ENCODE peak calls at places on chromosomes 4 and X, in four cellular contexts. P, K, C and A are unnamed samples.
A peak's percentile ranks its signal among the peaks of the same experiment; 100 is the strongest.

GRCh38 chrX:10077425-10078188 is 79.2 kb upstream of the CLCN4 start:
- DNase-seq in P (no peak), K (peak; percentile 41), C (peak; percentile 54), A (peak; percentile 6)

GRCh38 chrX:155612312-155613224 is at the start of gene TMLHE:
- DNase-seq in P (peak; percentile 61), K (peak; percentile 53), C (peak; percentile 46), A (peak; percentile 33)

GRCh38 chr4:158129649-158130048 is 43.2 kb downstream of the GASK1B start:
- DNase-seq in P (no peak), K (no peak), C (peak; percentile 52), A (no peak)

GRCh38 chr4:13452927-13453579 is 31.1 kb downstream of the RAB28 start:
- DNase-seq in P (no peak), K (peak; percentile 26), C (no peak), A (no peak)

GRCh38 chr4:173528378-173529321 is 1.4 kb downstream of the HAND2 start:
- DNase-seq in P (peak; percentile 66), K (no peak), C (peak; percentile 56), A (no peak)

GRCh38 chrX:78118628-78119027 is 14.6 kb downstream of the PGK1 start:
- DNase-seq in P (no peak), K (no peak), C (no peak), A (no peak)

GRCh38 chr4:185275501-185275900 is 66.1 kb downstream of the SNX25 start:
- DNase-seq in P (no peak), K (no peak), C (peak; percentile 43), A (no peak)

GRCh38 chr4:31016322-31017061 is 296.3 kb downstream of the PCDH7 start:
- DNase-seq in P (peak; percentile 36), K (no peak), C (no peak), A (no peak)

GRCh38 chr4:169826634-169827187 is 69.0 kb upstream of the HPF1 start:
- DNase-seq in P (no peak), K (no peak), C (no peak), A (no peak)

GRCh38 chr4:141686146-141686775 is 49.9 kb downstream of the IL15 start:
- DNase-seq in P (no peak), K (no peak), C (peak; percentile 90), A (no peak)

GRCh38 chr4:71616168-71616811 is 167.6 kb downstream of the GC start:
- DNase-seq in P (no peak), K (no peak), C (no peak), A (no peak)

GRCh38 chr4:163191999-163192398 is 25.3 kb upstream of the NAF1 start:
- DNase-seq in P (no peak), K (no peak), C (peak; percentile 7), A (peak; percentile 39)

GRCh38 chr4:149987330-149987751 is 90.9 kb upstream of the DCLK2 start:
- DNase-seq in P (no peak), K (no peak), C (peak; percentile 48), A (no peak)

GRCh38 chr4:23934915-23935314 is 45.1 kb upstream of the PPARGC1A start:
- DNase-seq in P (no peak), K (no peak), C (peak; percentile 95), A (no peak)

GRCh38 chr4:36165256-36166005 is 78.9 kb downstream of the ARAP2 start:
- DNase-seq in P (no peak), K (no peak), C (peak; percentile 11), A (no peak)

GRCh38 chrX:118654331-118654730 is 73.1 kb upstream of the IL13RA1 start:
- DNase-seq in P (no peak), K (no peak), C (no peak), A (no peak)

GRCh38 chr4:4681651-4682050 is 139.8 kb upstream of the STX18 start:
- DNase-seq in P (no peak), K (no peak), C (no peak), A (no peak)

GRCh38 chr4:32106767-32107166 is 1386.6 kb downstream of the PCDH7 start:
- DNase-seq in P (no peak), K (no peak), C (no peak), A (no peak)

GRCh38 chr4:83231620-83232056 is 53.0 kb downstream of the COQ2 start:
- DNase-seq in P (no peak), K (peak; percentile 37), C (peak; percentile 38), A (peak; percentile 65)

GRCh38 chr4:5716391-5716790 is 5.4 kb downstream of the EVC start:
- DNase-seq in P (no peak), K (no peak), C (no peak), A (no peak)

GRCh38 chrX:138711399-138712347 is at the start of gene FGF13:
- DNase-seq in P (peak; percentile 79), K (no peak), C (peak; percentile 2), A (no peak)

DNA sequence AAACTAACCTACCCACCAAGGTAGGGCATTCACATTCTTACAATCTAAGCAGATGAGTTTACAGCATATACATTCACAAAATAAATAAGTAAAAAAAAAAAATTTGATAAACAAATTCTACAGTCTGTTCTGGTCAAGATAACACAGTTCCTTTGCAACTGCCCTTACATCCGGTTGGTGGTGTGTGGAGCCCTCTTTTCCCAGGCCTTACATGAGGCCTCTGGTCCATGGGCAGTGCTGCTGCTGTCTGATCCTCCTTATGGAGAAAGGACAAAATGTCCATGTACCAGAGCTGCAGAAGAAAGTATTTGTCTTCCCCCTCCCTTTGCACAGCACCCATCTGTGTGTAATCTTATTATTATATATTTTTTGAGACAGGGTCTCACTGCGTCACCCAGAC is 2.2 kb upstream of the SEPTIN11 start:
- DNase-seq in P (no peak), K (no peak), C (no peak), A (no peak)
- H3K4me3 ChIP-seq in P (no peak overlapping the region), K (no peak overlapping the region), C (no peak overlapping the region), A (no peak overlapping the region)

GRCh38 chr4:100189820-100190642 is at the start of gene DDIT4L:
- DNase-seq in P (peak; percentile 77), K (no peak), C (peak; percentile 40), A (no peak)

GRCh38 chr4:100188829-100189228 is 1.4 kb downstream of the DDIT4L start:
- DNase-seq in P (no peak), K (no peak), C (no peak), A (no peak)

GRCh38 chr4:100187781-100188180 is 2.5 kb downstream of the DDIT4L start:
- DNase-seq in P (no peak), K (no peak), C (no peak), A (no peak)

DNA sequence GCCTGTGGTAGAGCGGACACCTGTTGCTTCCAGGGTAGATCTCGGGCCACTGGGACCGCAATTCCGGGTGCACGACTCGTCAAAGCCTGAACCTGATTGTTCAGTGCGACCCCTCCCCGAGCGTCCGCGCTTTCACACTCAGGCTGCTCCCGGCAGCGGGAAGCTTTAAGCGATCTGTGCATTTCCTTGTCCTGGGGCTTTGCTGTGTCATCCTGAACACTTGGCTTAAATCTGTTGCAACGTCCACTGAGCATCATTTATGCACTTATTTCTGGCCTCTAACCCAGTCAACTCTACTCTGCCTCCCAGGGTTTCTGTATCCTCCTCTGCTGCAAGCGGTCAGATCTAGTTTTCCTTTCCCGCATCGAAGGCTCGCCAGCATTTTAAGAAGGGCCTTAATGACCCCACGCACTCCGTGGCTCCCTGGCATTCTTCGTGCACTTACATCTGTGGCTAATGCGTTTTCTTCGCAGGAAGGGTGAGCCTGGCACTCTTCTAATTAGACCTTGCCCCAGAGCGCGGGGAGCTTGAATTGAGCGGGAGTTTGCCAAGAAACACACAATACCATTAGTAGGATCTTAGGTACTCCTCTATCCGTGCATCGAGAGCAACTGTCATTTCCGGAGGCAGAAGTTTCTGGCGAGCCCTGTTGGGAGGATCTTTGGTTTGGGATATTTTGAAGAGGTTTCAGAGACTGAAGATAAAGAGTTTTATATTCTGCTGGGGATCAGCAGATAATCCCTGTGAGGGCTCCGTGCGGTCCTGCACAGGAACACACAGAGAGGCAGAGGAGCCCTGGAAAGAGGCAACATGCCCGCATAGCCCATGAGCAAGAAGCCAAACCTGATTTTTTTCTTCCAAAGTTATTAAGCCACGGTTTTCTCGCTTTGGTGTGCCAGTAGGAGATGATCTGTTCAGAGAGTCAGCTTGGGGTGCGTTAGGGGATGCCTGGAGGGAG is 654 bp upstream of the DDIT4L start:
- DNase-seq in P (peak; percentile 59), K (no peak), C (peak; percentile 79), A (no peak)
- H3K4me3 ChIP-seq in P (peak overlapping the region; percentile 82), K (peak overlapping the region; percentile 17), C (peak overlapping the region; percentile 55), A (no peak overlapping the region)

GRCh38 chr4:2393353-2394270 is 24.8 kb downstream of the ZFYVE28 start:
- DNase-seq in P (peak; percentile 79), K (peak; percentile 17), C (no peak), A (no peak)
- H3K4me3 ChIP-seq in P (peak overlapping the region; percentile 20), K (no peak overlapping the region), C (no peak overlapping the region), A (no peak overlapping the region)

DNA sequence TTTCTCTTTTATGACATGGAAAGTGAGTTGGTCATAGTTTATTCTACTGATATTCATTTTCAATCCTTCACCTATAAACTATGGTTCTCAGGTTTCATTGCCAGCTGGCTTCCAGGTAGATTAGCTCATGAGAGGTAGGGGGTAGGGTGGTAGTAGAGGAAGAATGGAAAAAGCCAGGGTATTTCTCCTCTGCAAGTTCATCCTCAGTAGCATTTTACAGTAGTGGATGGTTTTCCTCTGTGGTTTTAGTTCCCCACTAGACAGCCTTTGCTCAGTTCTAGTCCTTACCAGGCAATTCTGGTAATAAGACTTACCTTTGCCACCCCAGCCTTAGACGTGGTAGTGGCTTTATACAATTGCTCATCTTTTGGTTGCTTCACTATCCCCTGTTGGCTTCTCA is 8.9 kb upstream of the NAA11 start:
- DNase-seq in P (no peak), K (no peak), C (no peak), A (no peak)
- H3K4me3 ChIP-seq in P (no peak overlapping the region), K (no peak overlapping the region), C (no peak overlapping the region), A (no peak overlapping the region)

GRCh38 chr4:17817027-17817426 is 6.2 kb downstream of the NCAPG start:
- DNase-seq in P (peak; percentile 45), K (peak; percentile 58), C (peak; percentile 81), A (peak; percentile 53)
- H3K4me3 ChIP-seq in P (no peak overlapping the region), K (no peak overlapping the region), C (no peak overlapping the region), A (no peak overlapping the region)

DNA sequence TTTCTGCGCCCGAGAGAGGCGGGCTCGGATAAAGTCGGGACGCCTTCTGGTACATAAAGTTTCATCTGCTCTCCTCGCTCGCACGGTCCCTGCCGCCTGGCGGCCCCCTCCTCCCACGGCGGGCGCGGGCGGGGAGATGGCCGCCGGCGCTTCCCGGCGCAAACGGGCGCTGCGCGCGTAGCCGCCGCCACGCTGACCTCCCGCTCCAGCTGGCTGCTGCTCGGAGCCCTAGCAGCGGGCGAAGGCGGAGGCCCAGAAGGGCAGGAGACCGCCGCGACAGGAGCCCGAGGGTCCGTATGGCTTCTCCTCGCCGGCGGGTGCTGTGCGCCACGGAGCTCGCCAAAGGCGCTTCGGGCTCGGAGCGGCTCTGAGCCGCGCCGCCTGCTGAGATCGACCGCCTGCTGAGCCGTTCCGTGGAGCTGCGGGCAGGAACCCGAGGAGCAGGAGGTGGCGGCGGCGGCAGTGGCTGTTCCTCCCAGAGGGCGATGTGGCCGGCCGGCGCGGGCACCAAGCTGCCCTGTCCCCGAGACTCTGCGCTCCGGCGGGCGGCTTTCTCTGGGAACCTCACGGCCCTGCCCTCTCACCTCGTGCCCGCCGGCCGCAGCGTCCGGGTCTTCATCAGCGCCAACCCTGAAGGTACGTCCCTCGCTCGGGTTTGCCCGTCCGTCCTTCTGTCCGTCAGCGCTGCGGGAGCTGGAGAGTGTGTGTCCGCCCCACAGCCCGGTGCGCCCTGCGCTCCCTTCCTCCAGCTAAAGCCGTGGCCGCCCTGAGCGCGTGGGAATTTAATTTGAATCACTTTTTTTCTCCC is at the start of gene NWD2:
- DNase-seq in P (peak; percentile 74), K (no peak), C (no peak), A (no peak)
- H3K4me3 ChIP-seq in P (peak within 1 kb of the TSS; percentile 63), K (no peak within 1 kb of the TSS), C (no peak within 1 kb of the TSS), A (no peak within 1 kb of the TSS)